ENCODE peak calls at places on chromosomes 5 and 9, in six cellular contexts. Y is naive thymus-derived CD4-positive, alpha-beta T cell; L is CD8-positive, alpha-beta memory T cell; E is GM23248; K is uterus; O is Peyer's patch. V is an unnamed sample.

GRCh38 chr5:144377207-144377606 is 206.5 kb downstream of the KCTD16 start:
- DNase-seq in Y (no peak), L (no peak), E (no peak), K (no peak), O (no peak), V (no peak)

GRCh38 chr9:16337322-16338029 is 533.0 kb downstream of the BNC2 start:
- DNase-seq in Y (no peak), L (no peak), E (peak), K (no peak), O (no peak), V (no peak)

GRCh38 chr9:75876999-75877647 is 13.3 kb upstream of the PCSK5 start:
- DNase-seq in Y (no peak), L (no peak), E (no peak), K (no peak), O (no peak), V (no peak)

GRCh38 chr5:57770029-57770428 is 287.4 kb upstream of the ACTBL2 start:
- DNase-seq in Y (no peak), L (no peak), E (no peak), K (no peak), O (no peak), V (no peak)

GRCh38 chr5:134917070-134917831 is 12.3 kb downstream of the PCBD2 start:
- DNase-seq in Y (no peak), L (no peak), E (no peak), K (no peak), O (no peak), V (no peak)

GRCh38 chr5:163565931-163566608 is 60.7 kb downstream of the MAT2B start:
- DNase-seq in Y (peak), L (peak), E (peak), K (no peak), O (peak), V (peak)

GRCh38 chr9:94593459-94594345 is at the start of gene FBP2:
- DNase-seq in Y (no peak), L (no peak), E (peak), K (no peak), O (no peak), V (no peak)

GRCh38 chr5:158660726-158661125 is 439.0 kb downstream of the EBF1 start:
- DNase-seq in Y (no peak), L (no peak), E (peak), K (no peak), O (no peak), V (no peak)

GRCh38 chr5:93359296-93359957 is 221.6 kb downstream of the NR2F1-AS1 start:
- DNase-seq in Y (no peak), L (no peak), E (peak), K (no peak), O (no peak), V (no peak)

GRCh38 chr9:2269778-2270177 is 254.6 kb downstream of the SMARCA2 start:
- DNase-seq in Y (no peak), L (no peak), E (no peak), K (no peak), O (no peak), V (no peak)

GRCh38 chr9:114202849-114203248 is 47.5 kb downstream of the COL27A1 start:
- DNase-seq in Y (no peak), L (no peak), E (no peak), K (no peak), O (no peak), V (no peak)

GRCh38 chr9:104740596-104740995 is 6.9 kb upstream of the NIPSNAP3A start:
- DNase-seq in Y (no peak), L (no peak), E (peak), K (no peak), O (no peak), V (no peak)

GRCh38 chr9:22316645-22317044 is 130.0 kb upstream of the DMRTA1 start:
- DNase-seq in Y (no peak), L (no peak), E (no peak), K (no peak), O (no peak), V (no peak)

GRCh38 chr5:16726538-16726946 is 109.7 kb upstream of the RETREG1 start:
- DNase-seq in Y (peak), L (no peak), E (no peak), K (no peak), O (no peak), V (peak)

GRCh38 chr9:16809912-16810610 is 60.4 kb downstream of the BNC2 start:
- DNase-seq in Y (no peak), L (no peak), E (no peak), K (no peak), O (no peak), V (no peak)

GRCh38 chr5:168013546-168013945 is 277.9 kb upstream of the WWC1 start:
- DNase-seq in Y (no peak), L (no peak), E (no peak), K (no peak), O (no peak), V (no peak)

GRCh38 chr9:109806506-109807115 is 26.6 kb downstream of the PALM2AKAP2 start:
- DNase-seq in Y (no peak), L (no peak), E (peak), K (no peak), O (no peak), V (no peak)

GRCh38 chr5:124692324-124692723 is 54.1 kb downstream of the ZNF608 start:
- DNase-seq in Y (no peak), L (no peak), E (peak), K (no peak), O (no peak), V (no peak)

GRCh38 chr9:131310833-131311554 is 21.5 kb downstream of the PLPP7 start:
- DNase-seq in Y (peak), L (peak), E (peak), K (no peak), O (peak), V (peak)

GRCh38 chr9:99833735-99834134 is 12.1 kb downstream of the NR4A3 start:
- DNase-seq in Y (no peak), L (no peak), E (no peak), K (no peak), O (no peak), V (no peak)

GRCh38 chr5:84487963-84488362 is 103.3 kb upstream of the EDIL3 start:
- DNase-seq in Y (no peak), L (no peak), E (peak), K (no peak), O (no peak), V (no peak)

GRCh38 chr5:119397518-119398380 is 41.9 kb downstream of the TNFAIP8 start:
- DNase-seq in Y (no peak), L (no peak), E (peak), K (no peak), O (no peak), V (no peak)

GRCh38 chr5:173535976-173536639 is 80.3 kb downstream of the BOD1 start:
- DNase-seq in Y (no peak), L (no peak), E (peak), K (no peak), O (no peak), V (no peak)

GRCh38 chr9:130239741-130240241 is 25.8 kb upstream of the HMCN2 start:
- DNase-seq in Y (no peak), L (no peak), E (peak), K (no peak), O (peak), V (no peak)

GRCh38 chr9:109488791-109489492 is 9.2 kb downstream of the PTPN3 start:
- DNase-seq in Y (no peak), L (no peak), E (no peak), K (no peak), O (no peak), V (no peak)

GRCh38 chr5:77230727-77231469 is 20.4 kb downstream of the PDE8B start:
- DNase-seq in Y (no peak), L (no peak), E (peak), K (no peak), O (no peak), V (no peak)

GRCh38 chr5:51990241-51990640 is 607.0 kb downstream of the ISL1 start:
- DNase-seq in Y (no peak), L (no peak), E (no peak), K (no peak), O (no peak), V (no peak)

DNA sequence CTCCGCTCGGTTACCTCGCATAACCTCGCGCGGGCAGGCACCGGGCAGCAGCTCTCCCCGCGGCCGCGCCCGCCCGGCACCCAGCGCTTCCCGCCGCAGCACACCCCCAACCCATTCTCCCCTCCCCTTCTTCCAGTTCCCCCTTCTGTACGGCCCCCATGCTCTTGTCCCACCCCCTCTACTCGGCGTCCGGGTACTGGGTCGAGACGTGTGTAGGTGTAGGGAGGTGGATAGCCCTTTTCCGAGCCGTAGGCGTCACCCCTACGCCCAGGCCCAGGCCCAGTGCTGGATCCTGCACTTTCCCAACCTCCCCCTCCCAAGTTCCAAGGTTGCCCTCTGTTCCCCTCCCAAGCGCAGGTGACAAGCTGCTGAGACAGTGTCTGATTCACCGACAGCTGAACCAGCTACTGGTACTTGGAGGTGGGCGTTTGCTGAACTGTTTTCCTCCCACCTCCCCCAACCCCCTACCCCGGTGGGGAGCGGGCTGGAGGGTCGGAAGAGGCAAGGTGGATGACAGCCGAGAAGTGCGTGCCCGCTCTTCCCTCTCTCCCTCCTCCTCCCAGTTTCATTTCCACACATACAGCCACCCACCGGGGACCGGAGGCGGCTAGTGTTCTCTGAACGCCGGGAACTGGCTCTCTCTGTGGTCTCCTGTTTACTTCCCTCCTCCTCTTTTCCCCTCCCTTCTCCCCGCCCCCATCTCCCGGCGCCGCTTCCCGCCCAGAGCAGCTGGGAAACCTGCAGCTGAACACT is 6.0 kb upstream of the KLF9 start:
- DNase-seq in Y (no peak), L (peak), E (peak), K (peak), O (peak), V (no peak)
- H3K27ac ChIP-seq in Y (peak), L (peak), E (peak), K (peak), O (peak), V (peak)

GRCh38 chr9:713046-713445 is 128.5 kb upstream of the DMRT1 start:
- DNase-seq in Y (no peak), L (no peak), E (no peak), K (no peak), O (no peak), V (no peak)
- H3K4me3 ChIP-seq in Y (no peak), L (no peak), E (no peak), K (no peak), O (no peak), V (no peak)

DNA sequence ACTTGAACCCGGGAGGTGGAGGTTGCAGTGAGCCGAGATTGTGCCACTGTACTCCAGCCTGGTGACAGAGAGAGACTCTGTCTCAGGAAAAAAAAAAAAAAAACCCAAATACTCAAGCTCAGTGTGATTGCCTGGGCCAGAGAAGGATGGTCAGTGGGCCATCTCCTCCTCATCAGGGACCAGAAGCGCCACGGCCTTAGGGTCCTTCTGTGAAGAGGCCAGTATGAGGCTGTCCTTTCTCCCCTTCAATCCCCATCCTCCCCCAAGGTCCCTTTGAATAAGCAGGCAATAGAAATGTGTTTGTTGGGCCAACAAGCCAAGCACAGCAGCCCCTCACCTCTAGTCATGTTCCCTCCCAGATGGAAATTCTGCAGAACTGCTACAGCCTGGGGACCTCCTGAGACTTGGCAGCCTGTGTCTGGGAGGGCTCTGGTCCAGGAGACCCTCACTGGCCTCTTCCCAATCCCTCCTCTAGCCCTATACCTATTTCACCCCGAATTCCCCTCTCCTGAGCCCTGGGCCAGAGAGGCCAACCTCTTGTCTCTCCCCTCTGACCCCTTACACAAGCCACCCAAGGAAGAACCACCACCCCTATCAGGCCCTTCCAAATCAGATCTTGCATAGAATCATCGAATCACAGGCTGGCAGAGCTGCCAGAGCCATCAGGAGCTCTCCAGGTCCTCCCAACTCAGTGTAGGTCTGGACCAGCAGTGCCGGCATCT is 1.0 kb downstream of the CSF1R start:
- DNase-seq in Y (no peak), L (no peak), E (no peak), K (no peak), O (no peak), V (no peak)
- H3K27ac ChIP-seq in Y (no peak), L (no peak), E (no peak), K (no peak), O (no peak), V (no peak)

GRCh38 chr5:151773979-151774378 is 2.2 kb downstream of the G3BP1 start:
- DNase-seq in Y (no peak), L (no peak), E (peak), K (no peak), O (no peak), V (no peak)
- H3K4me3 ChIP-seq in Y (peak), L (peak), E (peak), K (peak), O (no peak), V (peak)

DNA sequence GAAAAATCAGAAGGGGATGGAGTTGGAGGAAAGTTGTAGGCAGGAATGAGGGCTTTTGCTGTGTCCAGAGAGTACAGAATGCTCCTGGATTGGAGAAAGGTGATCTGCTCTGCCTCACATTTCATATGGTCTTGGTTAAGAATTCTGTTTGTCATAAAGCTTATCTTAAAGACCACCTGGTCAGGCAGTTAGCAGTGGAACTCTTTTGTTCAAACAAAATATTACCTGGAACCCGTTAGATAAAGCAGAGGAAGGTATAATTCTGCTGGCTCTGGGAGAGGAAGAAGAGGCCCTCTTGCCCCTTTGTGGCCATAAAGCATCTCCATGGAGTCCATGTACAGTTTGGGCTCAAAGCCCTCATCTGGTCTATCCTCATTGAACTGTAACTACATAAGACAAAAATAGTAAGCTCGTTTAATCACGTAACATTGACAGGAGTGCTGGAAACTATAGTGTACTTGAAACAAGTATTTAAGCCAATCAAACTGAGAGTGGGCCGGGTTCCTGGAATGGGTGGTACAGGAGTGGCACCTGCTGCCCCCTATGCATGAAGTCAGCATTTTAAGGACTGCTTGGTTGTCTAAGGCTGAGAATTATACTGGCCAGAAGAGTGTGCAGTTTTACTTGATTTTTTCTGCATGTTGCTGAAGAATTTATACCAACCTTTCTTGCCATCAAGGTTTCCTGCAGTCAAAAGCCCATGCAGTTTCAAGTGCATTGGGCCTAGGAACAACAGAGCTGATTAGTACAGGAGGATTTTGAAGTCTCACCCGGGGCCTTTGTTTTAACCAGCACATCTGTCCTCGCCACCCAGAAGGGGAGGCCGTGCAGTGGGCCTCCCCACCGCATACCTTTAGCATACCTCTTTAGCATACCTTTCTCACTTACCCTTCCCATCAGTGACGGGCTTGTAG is 39.9 kb downstream of the STXBP1 start:
- DNase-seq in Y (no peak), L (no peak), E (no peak), K (no peak), O (no peak), V (no peak)
- H3K27ac ChIP-seq in Y (no peak), L (no peak), E (no peak), K (no peak), O (no peak), V (no peak)

GRCh38 chr9:86724528-86724927 is 222.8 kb downstream of the GAS1 start:
- DNase-seq in Y (no peak), L (no peak), E (no peak), K (no peak), O (no peak), V (no peak)

GRCh38 chr9:86720893-86721698 is 226.2 kb downstream of the GAS1 start:
- DNase-seq in Y (no peak), L (no peak), E (no peak), K (no peak), O (no peak), V (no peak)

GRCh38 chr9:86723351-86723750 is 224.0 kb downstream of the GAS1 start:
- DNase-seq in Y (no peak), L (no peak), E (no peak), K (no peak), O (no peak), V (no peak)

GRCh38 chr9:86722706-86723075 is 224.6 kb downstream of the GAS1 start:
- DNase-seq in Y (no peak), L (no peak), E (no peak), K (no peak), O (no peak), V (no peak)

DNA sequence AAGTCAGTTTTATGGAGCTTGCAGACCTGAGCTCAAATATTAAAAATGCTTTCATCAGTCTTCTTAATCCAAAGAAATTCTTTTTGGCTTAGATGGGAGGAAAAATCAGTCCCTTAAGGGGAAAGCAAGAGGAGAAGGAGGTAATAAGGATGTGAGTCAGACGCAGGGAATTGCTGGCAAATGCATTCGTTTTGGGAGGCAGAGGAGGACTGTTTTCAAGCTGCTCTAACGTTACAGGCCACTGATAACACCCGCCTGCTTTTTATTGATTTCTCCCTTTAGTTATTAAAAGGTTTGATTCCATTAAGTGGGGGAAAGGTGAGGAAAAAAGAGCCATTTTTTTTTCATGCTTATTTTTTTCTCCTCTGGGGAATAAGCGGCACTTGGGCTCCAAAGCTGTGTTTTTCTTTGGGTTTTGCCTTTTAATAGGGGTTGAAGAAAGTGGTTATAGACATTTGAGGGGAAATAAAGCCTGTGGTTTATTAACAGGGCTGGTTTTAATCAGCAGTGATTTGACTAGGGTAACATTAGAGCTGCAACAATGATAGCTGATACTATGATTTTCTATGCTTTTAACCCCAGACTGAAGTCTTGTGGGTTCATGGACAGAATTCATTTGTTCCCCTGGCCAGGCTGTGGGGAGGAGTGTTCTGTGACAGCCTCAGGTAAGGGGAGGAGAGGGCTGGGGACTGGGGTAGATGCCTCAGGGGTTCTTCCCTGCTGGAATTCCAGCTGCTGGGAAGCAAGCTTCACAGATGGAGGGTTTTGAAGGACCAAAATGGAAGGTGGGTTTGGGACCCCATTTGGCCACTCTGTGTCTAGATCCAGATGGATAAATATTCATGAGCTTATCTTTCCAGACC is 225.2 kb downstream of the GAS1 start:
- DNase-seq in Y (no peak), L (no peak), E (peak), K (peak), O (no peak), V (no peak)
- H3K4me3 ChIP-seq in Y (no peak), L (no peak), E (peak), K (no peak), O (no peak), V (no peak)